ENCODE peak calls at places on chromosomes 1 and 21, in four cellular contexts. One of them, this sample, is unnamed.

GRCh38 chr1:228008391-228009115 is 1.8 kb downstream of the WNT3A start:
- DNase-seq in IMR-90: no peak
- DNase-seq in left ventricle myocardium inferior: no peak
- DNase-seq in GM12878: no peak
- DNase-seq in this sample: no peak

GRCh38 chr21:43727571-43728466 is 8.9 kb downstream of the PDXK start:
- DNase-seq in IMR-90: peak; percentile 22
- DNase-seq in left ventricle myocardium inferior: peak; percentile 64
- DNase-seq in GM12878: no peak
- DNase-seq in this sample: no peak

GRCh38 chr1:38817958-38818705 is 41.4 kb downstream of the RRAGC start:
- DNase-seq in IMR-90: no peak
- DNase-seq in left ventricle myocardium inferior: no peak
- DNase-seq in GM12878: no peak
- DNase-seq in this sample: no peak

GRCh38 chr1:172230526-172230925 is 190.0 kb upstream of the C1orf105 start:
- DNase-seq in IMR-90: no peak
- DNase-seq in left ventricle myocardium inferior: no peak
- DNase-seq in GM12878: no peak
- DNase-seq in this sample: no peak

GRCh38 chr1:154720328-154721301 is 112.6 kb upstream of the ADAR start:
- DNase-seq in IMR-90: no peak
- DNase-seq in left ventricle myocardium inferior: no peak
- DNase-seq in GM12878: no peak
- DNase-seq in this sample: no peak

GRCh38 chr1:1200876-1201810 is 5.2 kb downstream of the TNFRSF18 start:
- DNase-seq in IMR-90: peak; percentile 63
- DNase-seq in left ventricle myocardium inferior: peak; percentile 44
- DNase-seq in GM12878: no peak
- DNase-seq in this sample: peak; percentile 30

GRCh38 chr1:21290546-21290944 is 282 bp upstream of the ECE1 start:
- DNase-seq in IMR-90: no peak
- DNase-seq in left ventricle myocardium inferior: no peak
- DNase-seq in GM12878: peak; percentile 43
- DNase-seq in this sample: no peak

GRCh38 chr1:193338194-193338593 is 151.8 kb upstream of the B3GALT2 start:
- DNase-seq in IMR-90: peak; percentile 64
- DNase-seq in left ventricle myocardium inferior: no peak
- DNase-seq in GM12878: no peak
- DNase-seq in this sample: no peak

GRCh38 chr1:155131846-155132245 is 3.8 kb upstream of the SLC50A1 start:
- DNase-seq in IMR-90: no peak
- DNase-seq in left ventricle myocardium inferior: no peak
- DNase-seq in GM12878: no peak
- DNase-seq in this sample: no peak

GRCh38 chr1:81513796-81514354 is 286.9 kb upstream of the ADGRL2 start:
- DNase-seq in IMR-90: no peak
- DNase-seq in left ventricle myocardium inferior: no peak
- DNase-seq in GM12878: no peak
- DNase-seq in this sample: no peak

GRCh38 chr1:39204441-39205081 is at the start of gene MACF1:
- DNase-seq in IMR-90: peak; percentile 98
- DNase-seq in left ventricle myocardium inferior: peak; percentile 66
- DNase-seq in GM12878: no peak
- DNase-seq in this sample: peak; percentile 24

GRCh38 chr21:26199471-26199870 is 28.9 kb upstream of the APP start:
- DNase-seq in IMR-90: peak; percentile 82
- DNase-seq in left ventricle myocardium inferior: no peak
- DNase-seq in GM12878: no peak
- DNase-seq in this sample: no peak

GRCh38 chr1:63615809-63616420 is 22.7 kb downstream of the PGM1 start:
- DNase-seq in IMR-90: peak; percentile 75
- DNase-seq in left ventricle myocardium inferior: no peak
- DNase-seq in GM12878: peak; percentile 19
- DNase-seq in this sample: peak; percentile 72

GRCh38 chr1:25795227-25795626 is 4.8 kb upstream of the SELENON start:
- DNase-seq in IMR-90: peak; percentile 30
- DNase-seq in left ventricle myocardium inferior: no peak
- DNase-seq in GM12878: no peak
- DNase-seq in this sample: no peak

GRCh38 chr1:193794239-193794638 is 607.8 kb upstream of the B3GALT2 start:
- DNase-seq in IMR-90: peak; percentile 3
- DNase-seq in left ventricle myocardium inferior: no peak
- DNase-seq in GM12878: no peak
- DNase-seq in this sample: no peak

GRCh38 chr1:233391338-233391737 is 63.8 kb downstream of the MAP3K21 start:
- DNase-seq in IMR-90: no peak
- DNase-seq in left ventricle myocardium inferior: no peak
- DNase-seq in GM12878: no peak
- DNase-seq in this sample: no peak

DNA sequence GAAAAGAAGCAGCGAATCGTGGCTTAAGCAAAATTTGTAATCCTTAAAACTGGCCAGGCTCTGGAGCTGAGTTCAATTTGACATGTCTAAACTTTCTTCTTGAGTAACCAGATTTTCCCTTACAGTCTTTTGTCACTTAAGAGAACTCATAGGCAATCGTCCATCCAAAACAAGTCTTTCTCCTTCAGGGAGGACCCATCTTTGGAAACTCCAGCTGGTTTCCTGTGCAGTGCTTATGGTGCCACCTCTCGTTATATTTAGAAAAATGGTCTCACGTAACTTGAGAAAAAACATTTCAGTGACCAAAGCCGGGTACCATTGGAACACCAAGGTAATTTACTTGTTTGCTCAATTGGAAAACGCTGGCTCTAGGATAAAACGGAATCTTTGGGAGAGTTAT is 1.9 kb upstream of the PTTG1IP start:
- DNase-seq in IMR-90: peak; percentile 22
- DNase-seq in left ventricle myocardium inferior: no peak
- DNase-seq in GM12878: no peak
- DNase-seq in this sample: peak; percentile 40
- H3K36me3 ChIP-seq in IMR-90: no peaks in the 10 kb centered on the region
- H3K36me3 ChIP-seq in left ventricle myocardium inferior: no peaks in the 10 kb centered on the region
- H3K36me3 ChIP-seq in GM12878: no peaks in the 10 kb centered on the region
- H3K36me3 ChIP-seq in this sample: no peaks in the 10 kb centered on the region

GRCh38 chr1:22314676-22315075 is 137.0 kb upstream of the ZBTB40 start:
- DNase-seq in IMR-90: no peak
- DNase-seq in left ventricle myocardium inferior: no peak
- DNase-seq in GM12878: no peak
- DNase-seq in this sample: no peak

GRCh38 chr1:22317920-22318243 is 133.8 kb upstream of the ZBTB40 start:
- DNase-seq in IMR-90: no peak
- DNase-seq in left ventricle myocardium inferior: no peak
- DNase-seq in GM12878: no peak
- DNase-seq in this sample: no peak

GRCh38 chr1:22313321-22313720 is 138.3 kb upstream of the ZBTB40 start:
- DNase-seq in IMR-90: no peak
- DNase-seq in left ventricle myocardium inferior: no peak
- DNase-seq in GM12878: no peak
- DNase-seq in this sample: no peak

GRCh38 chr1:22317231-22317919 is 134.3 kb upstream of the ZBTB40 start:
- DNase-seq in IMR-90: no peak
- DNase-seq in left ventricle myocardium inferior: no peak
- DNase-seq in GM12878: no peak
- DNase-seq in this sample: no peak

GRCh38 chr1:22315315-22316078 is 136.2 kb upstream of the ZBTB40 start:
- DNase-seq in IMR-90: no peak
- DNase-seq in left ventricle myocardium inferior: no peak
- DNase-seq in GM12878: no peak
- DNase-seq in this sample: no peak
- H3K36me3 ChIP-seq in IMR-90: no peaks in the 10 kb centered on the region
- H3K36me3 ChIP-seq in left ventricle myocardium inferior: no peaks in the 10 kb centered on the region
- H3K36me3 ChIP-seq in GM12878: no peaks in the 10 kb centered on the region
- H3K36me3 ChIP-seq in this sample: no peaks in the 10 kb centered on the region

GRCh38 chr1:55067022-55067781 is 27.9 kb downstream of the PCSK9 start:
- DNase-seq in IMR-90: no peak
- DNase-seq in left ventricle myocardium inferior: peak; percentile 78
- DNase-seq in GM12878: no peak
- DNase-seq in this sample: peak; percentile 28
- H3K36me3 ChIP-seq in IMR-90: peaks cover 39% of the 10 kb centered on the region
- H3K36me3 ChIP-seq in left ventricle myocardium inferior: peaks cover 56% of the 10 kb centered on the region
- H3K36me3 ChIP-seq in GM12878: peaks cover 18% of the 10 kb centered on the region
- H3K36me3 ChIP-seq in this sample: no peaks in the 10 kb centered on the region

GRCh38 chr1:68484618-68485017 is 12.3 kb downstream of the DEPDC1 start:
- DNase-seq in IMR-90: no peak
- DNase-seq in left ventricle myocardium inferior: no peak
- DNase-seq in GM12878: no peak
- DNase-seq in this sample: no peak
- H3K36me3 ChIP-seq in IMR-90: no peaks in the 10 kb centered on the region
- H3K36me3 ChIP-seq in left ventricle myocardium inferior: no peaks in the 10 kb centered on the region
- H3K36me3 ChIP-seq in GM12878: no peaks in the 10 kb centered on the region
- H3K36me3 ChIP-seq in this sample: no peaks in the 10 kb centered on the region

DNA sequence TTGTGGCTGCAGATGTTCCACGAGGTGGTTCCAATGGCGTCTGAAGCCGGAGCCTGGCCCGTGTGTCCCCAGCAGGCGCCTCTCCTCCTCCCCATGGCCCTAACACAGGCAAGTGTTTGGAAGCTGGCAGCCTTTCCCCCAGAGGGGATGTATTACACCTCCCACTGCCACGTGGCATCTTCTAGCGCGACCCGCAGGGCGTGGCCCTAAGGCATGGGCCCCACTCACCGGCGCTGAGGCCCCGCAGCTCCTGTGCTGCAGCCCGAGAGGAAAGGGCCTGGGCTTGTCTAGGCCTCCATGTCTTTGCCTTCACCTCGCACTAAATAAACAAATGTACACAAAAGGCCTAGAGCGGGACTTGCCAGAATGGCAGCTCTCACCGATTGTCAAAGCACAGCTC is 37.9 kb downstream of the SLC66A1 start:
- DNase-seq in IMR-90: no peak
- DNase-seq in left ventricle myocardium inferior: no peak
- DNase-seq in GM12878: no peak
- DNase-seq in this sample: no peak
- H3K36me3 ChIP-seq in IMR-90: peaks cover 77% of the 10 kb centered on the region
- H3K36me3 ChIP-seq in left ventricle myocardium inferior: peaks cover 66% of the 10 kb centered on the region
- H3K36me3 ChIP-seq in GM12878: peaks cover 44% of the 10 kb centered on the region
- H3K36me3 ChIP-seq in this sample: no peaks in the 10 kb centered on the region

GRCh38 chr1:213936571-213936970 is 51.2 kb upstream of the PROX1 start:
- DNase-seq in IMR-90: no peak
- DNase-seq in left ventricle myocardium inferior: no peak
- DNase-seq in GM12878: no peak
- DNase-seq in this sample: no peak
- H3K36me3 ChIP-seq in IMR-90: no peaks in the 10 kb centered on the region
- H3K36me3 ChIP-seq in left ventricle myocardium inferior: no peaks in the 10 kb centered on the region
- H3K36me3 ChIP-seq in GM12878: no peaks in the 10 kb centered on the region
- H3K36me3 ChIP-seq in this sample: no peaks in the 10 kb centered on the region

GRCh38 chr1:15937706-15938168 is 38.2 kb downstream of the ZBTB17 start:
- DNase-seq in IMR-90: peak; percentile 66
- DNase-seq in left ventricle myocardium inferior: no peak
- DNase-seq in GM12878: no peak
- DNase-seq in this sample: no peak
- H3K36me3 ChIP-seq in IMR-90: peaks cover 73% of the 10 kb centered on the region
- H3K36me3 ChIP-seq in left ventricle myocardium inferior: peaks cover 100% of the 10 kb centered on the region
- H3K36me3 ChIP-seq in GM12878: peaks cover 68% of the 10 kb centered on the region
- H3K36me3 ChIP-seq in this sample: peaks cover 8% of the 10 kb centered on the region

DNA sequence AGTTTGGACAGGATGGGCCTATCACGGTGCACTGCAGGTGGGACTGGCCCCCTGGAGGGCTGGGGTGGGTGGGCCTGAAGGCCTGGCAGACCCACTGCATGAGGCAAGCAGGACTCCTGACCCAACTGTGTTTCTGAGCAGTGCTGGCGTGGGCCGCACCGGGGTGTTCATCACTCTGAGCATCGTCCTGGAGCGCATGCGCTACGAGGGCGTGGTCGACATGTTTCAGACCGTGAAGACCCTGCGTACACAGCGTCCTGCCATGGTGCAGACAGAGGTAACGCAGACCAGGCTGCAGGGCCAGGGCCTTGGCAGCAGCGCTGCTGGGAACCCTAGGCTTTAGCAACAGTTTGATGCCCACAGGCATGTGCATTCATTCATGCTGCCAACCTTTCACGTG is 29.0 kb upstream of the KDM4A start:
- DNase-seq in IMR-90: no peak
- DNase-seq in left ventricle myocardium inferior: no peak
- DNase-seq in GM12878: no peak
- DNase-seq in this sample: no peak
- H3K36me3 ChIP-seq in IMR-90: peaks cover 62% of the 10 kb centered on the region
- H3K36me3 ChIP-seq in left ventricle myocardium inferior: no peaks in the 10 kb centered on the region
- H3K36me3 ChIP-seq in GM12878: no peaks in the 10 kb centered on the region
- H3K36me3 ChIP-seq in this sample: peaks cover 11% of the 10 kb centered on the region

GRCh38 chr1:28560886-28561285 is 8.0 kb downstream of the TRNAU1AP start:
- DNase-seq in IMR-90: no peak
- DNase-seq in left ventricle myocardium inferior: no peak
- DNase-seq in GM12878: no peak
- DNase-seq in this sample: no peak

GRCh38 chr1:28565040-28565439 is 12.2 kb downstream of the TRNAU1AP start:
- DNase-seq in IMR-90: no peak
- DNase-seq in left ventricle myocardium inferior: no peak
- DNase-seq in GM12878: no peak
- DNase-seq in this sample: no peak

GRCh38 chr1:28566931-28567330 is 14.0 kb downstream of the TRNAU1AP start:
- DNase-seq in IMR-90: no peak
- DNase-seq in left ventricle myocardium inferior: no peak
- DNase-seq in GM12878: no peak
- DNase-seq in this sample: no peak

GRCh38 chr1:28565726-28566125 is 12.8 kb downstream of the TRNAU1AP start:
- DNase-seq in IMR-90: no peak
- DNase-seq in left ventricle myocardium inferior: no peak
- DNase-seq in GM12878: no peak
- DNase-seq in this sample: no peak

GRCh38 chr1:28564310-28564709 is 11.4 kb downstream of the TRNAU1AP start:
- DNase-seq in IMR-90: no peak
- DNase-seq in left ventricle myocardium inferior: no peak
- DNase-seq in GM12878: no peak
- DNase-seq in this sample: no peak
- H3K36me3 ChIP-seq in IMR-90: peaks cover 52% of the 10 kb centered on the region
- H3K36me3 ChIP-seq in left ventricle myocardium inferior: peaks cover 100% of the 10 kb centered on the region
- H3K36me3 ChIP-seq in GM12878: peaks cover 10% of the 10 kb centered on the region
- H3K36me3 ChIP-seq in this sample: peaks cover 8% of the 10 kb centered on the region